ENCODE peak calls at places on chromosomes 2 and 18, in seven cellular contexts. J is IMR-90, S is body of pancreas, Y is ascending aorta, G is neural progenitor cell, K is heart left ventricle, M is GM12865. F is an unnamed sample.

GRCh38 chr2:178478442-178479274 is at the start of gene FKBP7:
- DNase-seq in S (peak), G (peak), K (peak), M (peak), J (peak), Y (peak), F (peak)

GRCh38 chr2:101380376-101380775 is 6.9 kb downstream of the CREG2 start:
- DNase-seq in K (peak), Y (no peak), S (peak), M (no peak), G (no peak), J (peak), F (no peak)

GRCh38 chr2:177644838-177645237 is 252.3 kb downstream of the AGPS start:
- DNase-seq in J (no peak), S (no peak), K (no peak), M (no peak), G (no peak), Y (no peak), F (no peak)

GRCh38 chr2:32235315-32235714 is 29.4 kb downstream of the NLRC4 start:
- DNase-seq in G (peak), M (no peak), Y (no peak), S (no peak), J (peak), K (no peak), F (no peak)

GRCh38 chr2:58156780-58157179 is 84.3 kb downstream of the FANCL start:
- DNase-seq in Y (no peak), S (no peak), M (no peak), K (no peak), J (peak), G (no peak), F (no peak)

GRCh38 chr2:96859338-96859649 is 1.5 kb upstream of the ANKRD39 start:
- DNase-seq in Y (no peak), G (no peak), M (no peak), J (no peak), K (peak), S (no peak), F (no peak)

GRCh38 chr2:216989335-216990129 is 129.7 kb upstream of the TNP1 start:
- DNase-seq in M (no peak), K (no peak), S (no peak), J (peak), G (no peak), Y (no peak), F (no peak)

GRCh38 chr2:70385204-70385603 is 83.3 kb upstream of the FAM136A start:
- DNase-seq in J (no peak), Y (no peak), M (no peak), G (no peak), S (no peak), K (no peak), F (no peak)

GRCh38 chr2:121902171-121902591 is 146.7 kb downstream of the TSN start:
- DNase-seq in S (no peak), G (peak), K (peak), M (no peak), Y (no peak), J (peak), F (no peak)

GRCh38 chr18:8856769-8857393 is 151.5 kb downstream of the MTCL1 start:
- DNase-seq in M (no peak), K (no peak), J (no peak), Y (no peak), G (no peak), S (no peak), F (no peak)

GRCh38 chr2:39487398-39488250 is 50.5 kb upstream of the MAP4K3 start:
- DNase-seq in M (no peak), K (no peak), S (no peak), Y (no peak), J (peak), G (no peak), F (no peak)

GRCh38 chr18:36624451-36625167 is 204.2 kb downstream of the TPGS2 start:
- DNase-seq in Y (no peak), G (no peak), M (no peak), S (no peak), K (no peak), J (no peak), F (no peak)

GRCh38 chr2:97870396-97870843 is 125.3 kb downstream of the TMEM131 start:
- DNase-seq in K (no peak), M (peak), G (no peak), S (no peak), Y (no peak), J (peak), F (no peak)

GRCh38 chr18:21191596-21192307 is 50.3 kb upstream of the GREB1L start:
- DNase-seq in K (peak), G (peak), J (peak), Y (no peak), S (peak), M (peak), F (no peak)

GRCh38 chr2:164479460-164479859 is 141.8 kb downstream of the GRB14 start:
- DNase-seq in J (peak), Y (no peak), K (no peak), G (peak), M (no peak), S (no peak), F (no peak)

GRCh38 chr18:3118195-3119010 is 101.4 kb downstream of the MYOM1 start:
- DNase-seq in J (no peak), S (peak), K (no peak), G (no peak), Y (no peak), M (no peak), F (no peak)

GRCh38 chr2:233164967-233165366 is 86.5 kb upstream of the ATG16L1 start:
- DNase-seq in J (no peak), M (no peak), K (no peak), S (no peak), G (no peak), Y (no peak), F (no peak)

GRCh38 chr2:127000194-127000593 is 101.5 kb downstream of the TEX51 start:
- DNase-seq in Y (no peak), G (no peak), M (no peak), S (no peak), K (no peak), J (no peak), F (no peak)

GRCh38 chr2:98634406-98635092 is 26.2 kb downstream of the UNC50 start:
- DNase-seq in K (no peak), Y (no peak), G (peak), S (no peak), M (peak), J (no peak), F (no peak)

GRCh38 chr2:144942516-144943256 is 422.8 kb upstream of the ZEB2 start:
- DNase-seq in J (peak), K (no peak), M (no peak), Y (no peak), G (no peak), S (no peak), F (no peak)
- TF ChIP-seq CTCF in J (no peak), K (no peak), M (no peak), Y (no peak), G (no peak), S (no peak), F (no peak)

GRCh38 chr18:54950221-54950620 is 9.0 kb downstream of the CCDC68 start:
- DNase-seq in J (no peak), Y (no peak), G (no peak), K (no peak), M (no peak), S (peak), F (no peak)
- TF ChIP-seq CTCF in J (no peak), Y (no peak), G (peak), K (no peak), M (peak), S (peak), F (no peak)

DNA sequence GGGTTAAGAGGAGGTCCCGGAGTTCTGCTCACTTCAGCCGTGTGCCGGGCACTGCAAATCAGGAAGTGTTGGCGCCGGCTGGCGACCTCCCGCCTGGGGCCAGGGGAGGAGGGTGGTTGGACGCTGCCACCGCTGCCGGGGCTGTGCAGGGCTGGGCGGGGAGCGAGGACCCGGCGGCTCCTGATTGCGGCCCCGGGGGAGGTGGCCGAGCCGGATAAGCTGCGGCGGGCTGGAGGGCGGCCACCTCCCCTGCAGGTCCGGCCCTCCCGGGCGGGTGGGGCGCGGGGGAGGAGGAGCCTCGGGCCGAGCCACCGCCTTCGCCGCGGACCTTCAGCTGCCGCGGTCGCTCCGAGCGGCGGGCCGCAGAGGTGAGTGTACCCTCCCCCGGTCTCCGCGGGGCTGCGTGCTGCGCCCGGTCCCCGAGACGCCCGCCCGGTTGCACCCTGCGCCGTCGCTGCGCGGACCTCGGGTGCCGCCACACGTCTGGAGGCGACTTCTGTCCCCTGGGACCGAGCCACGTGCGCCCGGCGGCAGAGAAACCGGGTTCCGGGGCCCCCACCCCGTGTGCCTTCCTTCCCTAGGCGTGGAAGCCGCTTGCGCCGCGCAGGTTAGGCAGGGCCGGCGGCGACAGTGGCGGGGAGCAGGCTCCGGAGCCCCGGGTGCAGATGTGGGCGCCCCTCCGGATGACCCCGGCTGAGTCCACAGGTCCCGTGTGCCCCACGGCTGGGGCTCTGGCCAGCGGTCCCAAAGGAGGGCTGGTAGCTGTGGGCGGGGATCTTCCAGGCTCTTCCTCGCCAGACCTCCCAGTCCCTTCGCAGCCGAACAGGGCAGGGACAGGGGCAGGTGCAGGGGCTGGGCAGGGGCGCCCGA is at the start of gene STEAP3:
- DNase-seq in K (peak), G (peak), Y (peak), M (peak), J (peak), S (peak), F (no peak)
- TF ChIP-seq CTCF in K (no peak), G (no peak), Y (no peak), M (no peak), J (no peak), S (no peak), F (no peak)

GRCh38 chr2:239824866-239825704 is 200.1 kb downstream of the NDUFA10 start:
- DNase-seq in Y (no peak), K (peak), J (no peak), M (no peak), S (no peak), G (no peak), F (peak)

GRCh38 chr2:239825705-239825979 is 199.5 kb downstream of the NDUFA10 start:
- DNase-seq in K (peak), Y (no peak), G (no peak), M (no peak), J (no peak), S (no peak), F (no peak)

GRCh38 chr2:239822146-239822945 is 202.8 kb downstream of the NDUFA10 start:
- DNase-seq in J (no peak), Y (no peak), M (peak), S (no peak), G (no peak), K (no peak), F (no peak)

GRCh38 chr2:239826376-239826775 is 198.8 kb downstream of the NDUFA10 start:
- DNase-seq in S (no peak), G (no peak), M (no peak), Y (peak), J (no peak), K (peak), F (peak)

GRCh38 chr2:239824051-239824694 is 201.0 kb downstream of the NDUFA10 start:
- DNase-seq in S (no peak), M (peak), G (peak), K (peak), Y (no peak), J (no peak), F (peak)
- TF ChIP-seq CTCF in S (no peak), M (peak), G (peak), K (no peak), Y (peak), J (no peak), F (no peak)

DNA sequence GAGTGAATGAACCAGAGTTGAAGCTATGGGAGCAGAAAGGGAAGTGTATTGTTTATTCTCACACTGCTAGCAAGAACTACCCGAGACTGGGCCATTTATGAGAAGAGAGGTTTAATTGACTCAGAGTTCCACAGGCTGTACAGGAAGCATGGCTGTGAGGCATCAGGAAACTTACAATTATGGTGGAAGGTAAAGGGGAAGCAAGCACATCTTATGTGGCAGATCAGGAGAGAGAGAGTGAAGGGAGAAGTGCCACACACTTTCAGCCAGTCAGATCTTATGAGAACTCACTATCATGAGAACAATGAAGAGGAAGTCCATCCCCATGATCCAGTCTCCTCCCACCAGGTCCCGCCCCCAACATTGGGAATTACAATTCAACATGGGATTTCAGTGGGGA is 383.2 kb upstream of the SLC14A2 start:
- DNase-seq in Y (no peak), M (no peak), G (no peak), S (no peak), J (no peak), K (no peak), F (no peak)
- TF ChIP-seq CTCF in Y (no peak), M (no peak), G (no peak), S (no peak), J (no peak), K (no peak), F (no peak)

F was measured in omental fat pad.